ENCODE peak calls at places on chromosomes 3 and 15, in four cellular contexts. One of them, this sample, is unnamed.

GRCh38 chr3:49417516-49418120 is 4.7 kb downstream of the AMT start:
- DNase-seq in HepG2: no peak
- DNase-seq in GM12878: no peak
- DNase-seq in upper lobe of left lung: no peak
- DNase-seq in this sample: no peak

GRCh38 chr15:85427286-85428028 is 47.1 kb downstream of the AKAP13 start:
- DNase-seq in HepG2: no peak
- DNase-seq in GM12878: no peak
- DNase-seq in upper lobe of left lung: no peak
- DNase-seq in this sample: no peak

GRCh38 chr3:61637088-61638051 is 76.0 kb downstream of the PTPRG start:
- DNase-seq in HepG2: no peak
- DNase-seq in GM12878: peak
- DNase-seq in upper lobe of left lung: no peak
- DNase-seq in this sample: no peak

GRCh38 chr3:170641510-170642236 is 55.8 kb upstream of the SLC7A14 start:
- DNase-seq in HepG2: no peak
- DNase-seq in GM12878: no peak
- DNase-seq in upper lobe of left lung: no peak
- DNase-seq in this sample: no peak

GRCh38 chr3:41026394-41027177 is 172.7 kb upstream of the CTNNB1 start:
- DNase-seq in HepG2: peak
- DNase-seq in GM12878: no peak
- DNase-seq in upper lobe of left lung: peak
- DNase-seq in this sample: no peak

GRCh38 chr3:182989566-182989965 is 9.2 kb upstream of the DCUN1D1 start:
- DNase-seq in HepG2: no peak
- DNase-seq in GM12878: no peak
- DNase-seq in upper lobe of left lung: peak
- DNase-seq in this sample: no peak

GRCh38 chr3:169227911-169228310 is 435.6 kb downstream of the MECOM start:
- DNase-seq in HepG2: no peak
- DNase-seq in GM12878: peak
- DNase-seq in upper lobe of left lung: no peak
- DNase-seq in this sample: no peak

GRCh38 chr3:65672071-65672470 is 366.6 kb downstream of the MAGI1 start:
- DNase-seq in HepG2: no peak
- DNase-seq in GM12878: no peak
- DNase-seq in upper lobe of left lung: no peak
- DNase-seq in this sample: no peak

GRCh38 chr3:129305592-129306091 is 27.0 kb downstream of the HMCES start:
- DNase-seq in HepG2: no peak
- DNase-seq in GM12878: no peak
- DNase-seq in upper lobe of left lung: peak
- DNase-seq in this sample: peak

GRCh38 chr3:21421096-21421495 is 329.9 kb downstream of the ZNF385D start:
- DNase-seq in HepG2: no peak
- DNase-seq in GM12878: no peak
- DNase-seq in upper lobe of left lung: no peak
- DNase-seq in this sample: no peak

GRCh38 chr15:77697893-77698292 is 65.2 kb upstream of the LINGO1 start:
- DNase-seq in HepG2: no peak
- DNase-seq in GM12878: no peak
- DNase-seq in upper lobe of left lung: no peak
- DNase-seq in this sample: no peak

GRCh38 chr3:115401891-115402501 is 221.3 kb upstream of the GAP43 start:
- DNase-seq in HepG2: no peak
- DNase-seq in GM12878: no peak
- DNase-seq in upper lobe of left lung: no peak
- DNase-seq in this sample: no peak

GRCh38 chr3:72766866-72767265 is 81.4 kb downstream of the SHQ1 start:
- DNase-seq in HepG2: no peak
- DNase-seq in GM12878: no peak
- DNase-seq in upper lobe of left lung: no peak
- DNase-seq in this sample: no peak

GRCh38 chr15:34514251-34514760 is 69.1 kb downstream of the GOLGA8B start:
- DNase-seq in HepG2: no peak
- DNase-seq in GM12878: no peak
- DNase-seq in upper lobe of left lung: no peak
- DNase-seq in this sample: no peak

GRCh38 chr3:129121792-129122696 is at the start of gene RAB43:
- DNase-seq in HepG2: peak
- DNase-seq in GM12878: peak
- DNase-seq in upper lobe of left lung: peak
- DNase-seq in this sample: peak

GRCh38 chr3:45642731-45643152 is 46.5 kb upstream of the SACM1L start:
- DNase-seq in HepG2: no peak
- DNase-seq in GM12878: no peak
- DNase-seq in upper lobe of left lung: peak
- DNase-seq in this sample: no peak

GRCh38 chr3:128849776-128850542 is 29.5 kb upstream of the ACAD9 start:
- DNase-seq in HepG2: no peak
- DNase-seq in GM12878: no peak
- DNase-seq in upper lobe of left lung: no peak
- DNase-seq in this sample: no peak

GRCh38 chr3:175477651-175478224 is 618.6 kb downstream of the NAALADL2 start:
- DNase-seq in HepG2: no peak
- DNase-seq in GM12878: no peak
- DNase-seq in upper lobe of left lung: no peak
- DNase-seq in this sample: no peak

GRCh38 chr3:45486926-45487325 is 98.5 kb downstream of the LARS2 start:
- DNase-seq in HepG2: no peak
- DNase-seq in GM12878: no peak
- DNase-seq in upper lobe of left lung: no peak
- DNase-seq in this sample: no peak

GRCh38 chr15:39942101-39942752 is 8.3 kb downstream of the EIF2AK4 start:
- DNase-seq in HepG2: no peak
- DNase-seq in GM12878: no peak
- DNase-seq in upper lobe of left lung: no peak
- DNase-seq in this sample: no peak

GRCh38 chr3:86989611-86990010 is 1.3 kb downstream of the VGLL3 start:
- DNase-seq in HepG2: no peak
- DNase-seq in GM12878: no peak
- DNase-seq in upper lobe of left lung: no peak
- DNase-seq in this sample: no peak

GRCh38 chr3:12288466-12289129 is at the start of gene PPARG:
- DNase-seq in HepG2: peak
- DNase-seq in GM12878: no peak
- DNase-seq in upper lobe of left lung: no peak
- DNase-seq in this sample: no peak

GRCh38 chr15:38781196-38781595 is 216.6 kb upstream of the RASGRP1 start:
- DNase-seq in HepG2: no peak
- DNase-seq in GM12878: no peak
- DNase-seq in upper lobe of left lung: no peak
- DNase-seq in this sample: no peak

GRCh38 chr3:129794319-129795201 is 99.0 kb downstream of the TMCC1 start:
- DNase-seq in HepG2: peak
- DNase-seq in GM12878: no peak
- DNase-seq in upper lobe of left lung: peak
- DNase-seq in this sample: no peak

GRCh38 chr3:133535971-133536634 is 37.4 kb upstream of the CDV3 start:
- DNase-seq in HepG2: peak
- DNase-seq in GM12878: no peak
- DNase-seq in upper lobe of left lung: no peak
- DNase-seq in this sample: no peak

GRCh38 chr3:60250210-60250609 is 1001.0 kb downstream of the FHIT start:
- DNase-seq in HepG2: no peak
- DNase-seq in GM12878: no peak
- DNase-seq in upper lobe of left lung: no peak
- DNase-seq in this sample: no peak

GRCh38 chr3:149535395-149535685 is 60.8 kb downstream of the TM4SF4 start:
- DNase-seq in HepG2: no peak
- DNase-seq in GM12878: no peak
- DNase-seq in upper lobe of left lung: no peak
- DNase-seq in this sample: no peak

GRCh38 chr3:156899951-156900350 is 73.8 kb downstream of the LEKR1 start:
- DNase-seq in HepG2: peak
- DNase-seq in GM12878: no peak
- DNase-seq in upper lobe of left lung: no peak
- DNase-seq in this sample: no peak

GRCh38 chr3:68007621-68008226 is 353.3 kb upstream of the SUCLG2 start:
- DNase-seq in HepG2: no peak
- DNase-seq in GM12878: no peak
- DNase-seq in upper lobe of left lung: no peak
- DNase-seq in this sample: no peak

GRCh38 chr3:32897981-32898623 is 53.3 kb upstream of the CCR4 start:
- DNase-seq in HepG2: no peak
- DNase-seq in GM12878: no peak
- DNase-seq in upper lobe of left lung: no peak
- DNase-seq in this sample: no peak

GRCh38 chr3:13879946-13880810 is at the start of gene WNT7A:
- DNase-seq in HepG2: no peak
- DNase-seq in GM12878: no peak
- DNase-seq in upper lobe of left lung: no peak
- DNase-seq in this sample: no peak

GRCh38 chr3:120506828-120507774 is 56.3 kb upstream of the FSTL1 start:
- DNase-seq in HepG2: peak
- DNase-seq in GM12878: no peak
- DNase-seq in upper lobe of left lung: no peak
- DNase-seq in this sample: no peak

GRCh38 chr3:34882764-34883163 is 756.6 kb upstream of the ARPP21 start:
- DNase-seq in HepG2: no peak
- DNase-seq in GM12878: no peak
- DNase-seq in upper lobe of left lung: no peak
- DNase-seq in this sample: no peak

GRCh38 chr3:48413086-48413485 is 16.8 kb downstream of the PLXNB1 start:
- DNase-seq in HepG2: no peak
- DNase-seq in GM12878: no peak
- DNase-seq in upper lobe of left lung: no peak
- DNase-seq in this sample: no peak

GRCh38 chr3:53949541-53949940 is 57.9 kb upstream of the SELENOK start:
- DNase-seq in HepG2: no peak
- DNase-seq in GM12878: no peak
- DNase-seq in upper lobe of left lung: no peak
- DNase-seq in this sample: no peak

GRCh38 chr15:26866298-26867198 is at the start of gene GABRA5:
- DNase-seq in HepG2: no peak
- DNase-seq in GM12878: no peak
- DNase-seq in upper lobe of left lung: no peak
- DNase-seq in this sample: no peak
- TF ChIP-seq CTCF in HepG2: peak
- TF ChIP-seq CTCF in GM12878: no peak
- TF ChIP-seq CTCF in upper lobe of left lung: no peak
- TF ChIP-seq CTCF in this sample: no peak

GRCh38 chr15:61038387-61038786 is 190.7 kb downstream of the RORA start:
- DNase-seq in HepG2: no peak
- DNase-seq in GM12878: no peak
- DNase-seq in upper lobe of left lung: no peak
- DNase-seq in this sample: peak
- TF ChIP-seq POLR2AphosphoS5 in HepG2: no peak
- TF ChIP-seq POLR2AphosphoS5 in GM12878: no peak
- TF ChIP-seq POLR2AphosphoS5 in upper lobe of left lung: no peak
- TF ChIP-seq POLR2AphosphoS5 in this sample: no peak

GRCh38 chr3:148366743-148367410 is 330.8 kb upstream of the AGTR1 start:
- DNase-seq in HepG2: no peak
- DNase-seq in GM12878: no peak
- DNase-seq in upper lobe of left lung: no peak
- DNase-seq in this sample: no peak
- TF ChIP-seq CTCF in HepG2: peak
- TF ChIP-seq CTCF in GM12878: peak
- TF ChIP-seq CTCF in upper lobe of left lung: no peak
- TF ChIP-seq CTCF in this sample: no peak

GRCh38 chr15:89735773-89736172 is 15.3 kb downstream of the MESP1 start:
- DNase-seq in HepG2: no peak
- DNase-seq in GM12878: no peak
- DNase-seq in upper lobe of left lung: no peak
- DNase-seq in this sample: no peak

GRCh38 chr15:89745131-89745530 is 5.9 kb downstream of the MESP1 start:
- DNase-seq in HepG2: no peak
- DNase-seq in GM12878: no peak
- DNase-seq in upper lobe of left lung: no peak
- DNase-seq in this sample: no peak

GRCh38 chr15:89743011-89743410 is 8.0 kb downstream of the MESP1 start:
- DNase-seq in HepG2: no peak
- DNase-seq in GM12878: no peak
- DNase-seq in upper lobe of left lung: no peak
- DNase-seq in this sample: no peak

GRCh38 chr15:89743594-89743993 is 7.5 kb downstream of the MESP1 start:
- DNase-seq in HepG2: no peak
- DNase-seq in GM12878: no peak
- DNase-seq in upper lobe of left lung: no peak
- DNase-seq in this sample: no peak

GRCh38 chr15:89740137-89740536 is 10.9 kb downstream of the MESP1 start:
- DNase-seq in HepG2: peak
- DNase-seq in GM12878: peak
- DNase-seq in upper lobe of left lung: peak
- DNase-seq in this sample: peak
- TF ChIP-seq POLR2AphosphoS5 in HepG2: no peak
- TF ChIP-seq POLR2AphosphoS5 in GM12878: no peak
- TF ChIP-seq POLR2AphosphoS5 in upper lobe of left lung: no peak
- TF ChIP-seq POLR2AphosphoS5 in this sample: no peak

GRCh38 chr3:30583973-30584372 is 22.4 kb upstream of the TGFBR2 start:
- DNase-seq in HepG2: peak
- DNase-seq in GM12878: no peak
- DNase-seq in upper lobe of left lung: no peak
- DNase-seq in this sample: no peak
- TF ChIP-seq CTCF in HepG2: no peak
- TF ChIP-seq CTCF in GM12878: no peak
- TF ChIP-seq CTCF in upper lobe of left lung: no peak
- TF ChIP-seq CTCF in this sample: no peak

GRCh38 chr3:195131149-195131548 is 139.8 kb downstream of the XXYLT1 start:
- DNase-seq in HepG2: no peak
- DNase-seq in GM12878: no peak
- DNase-seq in upper lobe of left lung: no peak
- DNase-seq in this sample: no peak
- TF ChIP-seq POLR2AphosphoS5 in HepG2: no peak
- TF ChIP-seq POLR2AphosphoS5 in GM12878: no peak
- TF ChIP-seq POLR2AphosphoS5 in upper lobe of left lung: no peak
- TF ChIP-seq POLR2AphosphoS5 in this sample: no peak